ENCODE peak calls at places on chromosomes 1 and 21, in eight cellular contexts. One of them, this sample, is unnamed.

GRCh38 chr1:32981003-32981909 is 16.6 kb upstream of the RNF19B start:
- DNase-seq in iPS DF 19.7: no peak
- DNase-seq in kidney: peak
- DNase-seq in NCI-H1092: no peak
- DNase-seq in heart right ventricle: peak
- DNase-seq in EL: peak
- DNase-seq in left ventricle myocardium inferior: no peak
- DNase-seq in WERI-Rb-1: no peak
- DNase-seq in this sample: peak

GRCh38 chr1:13699510-13699909 is 478 bp upstream of the PRDM2 start:
- DNase-seq in kidney: peak
- DNase-seq in NCI-H1092: no peak
- DNase-seq in heart right ventricle: no peak
- DNase-seq in left ventricle myocardium inferior: no peak
- DNase-seq in iPS DF 19.7: no peak
- DNase-seq in EL: peak
- DNase-seq in WERI-Rb-1: no peak
- DNase-seq in this sample: no peak

GRCh38 chr1:20158358-20159070 is 19.4 kb downstream of the PLA2G2F start:
- DNase-seq in NCI-H1092: no peak
- DNase-seq in left ventricle myocardium inferior: no peak
- DNase-seq in EL: no peak
- DNase-seq in kidney: peak
- DNase-seq in WERI-Rb-1: no peak
- DNase-seq in heart right ventricle: no peak
- DNase-seq in iPS DF 19.7: no peak
- DNase-seq in this sample: no peak

GRCh38 chr1:213986020-213986924 is 1.5 kb upstream of the PROX1 start:
- DNase-seq in NCI-H1092: no peak
- DNase-seq in left ventricle myocardium inferior: no peak
- DNase-seq in WERI-Rb-1: no peak
- DNase-seq in EL: no peak
- DNase-seq in iPS DF 19.7: no peak
- DNase-seq in kidney: no peak
- DNase-seq in heart right ventricle: no peak
- DNase-seq in this sample: no peak

GRCh38 chr1:202133016-202133415 is 10.3 kb downstream of the GPR37L1 start:
- DNase-seq in NCI-H1092: no peak
- DNase-seq in left ventricle myocardium inferior: no peak
- DNase-seq in heart right ventricle: no peak
- DNase-seq in iPS DF 19.7: no peak
- DNase-seq in EL: no peak
- DNase-seq in kidney: peak
- DNase-seq in WERI-Rb-1: peak
- DNase-seq in this sample: peak

GRCh38 chr21:39666681-39667315 is 54.1 kb downstream of the B3GALT5 start:
- DNase-seq in iPS DF 19.7: no peak
- DNase-seq in EL: no peak
- DNase-seq in heart right ventricle: no peak
- DNase-seq in kidney: no peak
- DNase-seq in left ventricle myocardium inferior: no peak
- DNase-seq in NCI-H1092: no peak
- DNase-seq in WERI-Rb-1: no peak
- DNase-seq in this sample: no peak

GRCh38 chr1:1290238-1290731 is 10.0 kb downstream of the SCNN1D start:
- DNase-seq in WERI-Rb-1: peak
- DNase-seq in iPS DF 19.7: no peak
- DNase-seq in NCI-H1092: no peak
- DNase-seq in left ventricle myocardium inferior: peak
- DNase-seq in kidney: no peak
- DNase-seq in heart right ventricle: no peak
- DNase-seq in EL: no peak
- DNase-seq in this sample: peak

GRCh38 chr21:14913576-14914146 is 151.1 kb downstream of the NRIP1 start:
- DNase-seq in kidney: no peak
- DNase-seq in heart right ventricle: no peak
- DNase-seq in WERI-Rb-1: no peak
- DNase-seq in iPS DF 19.7: no peak
- DNase-seq in NCI-H1092: no peak
- DNase-seq in EL: no peak
- DNase-seq in left ventricle myocardium inferior: no peak
- DNase-seq in this sample: no peak

GRCh38 chr1:93707956-93708355 is 26.3 kb upstream of the BCAR3 start:
- DNase-seq in WERI-Rb-1: no peak
- DNase-seq in iPS DF 19.7: no peak
- DNase-seq in kidney: no peak
- DNase-seq in EL: no peak
- DNase-seq in left ventricle myocardium inferior: no peak
- DNase-seq in NCI-H1092: no peak
- DNase-seq in heart right ventricle: no peak
- DNase-seq in this sample: no peak

GRCh38 chr1:112700290-112701226 is 6.4 kb downstream of the RHOC start:
- DNase-seq in left ventricle myocardium inferior: peak
- DNase-seq in NCI-H1092: peak
- DNase-seq in kidney: peak
- DNase-seq in WERI-Rb-1: peak
- DNase-seq in EL: peak
- DNase-seq in iPS DF 19.7: peak
- DNase-seq in heart right ventricle: peak
- DNase-seq in this sample: peak

GRCh38 chr21:45277101-45278045 is 10.3 kb downstream of the POFUT2 start:
- DNase-seq in iPS DF 19.7: no peak
- DNase-seq in heart right ventricle: no peak
- DNase-seq in kidney: peak
- DNase-seq in WERI-Rb-1: peak
- DNase-seq in EL: no peak
- DNase-seq in NCI-H1092: no peak
- DNase-seq in left ventricle myocardium inferior: no peak
- DNase-seq in this sample: peak

This sample was measured in right cardiac atrium.